ENCODE peak calls at places on chromosomes 4 and X, in nine cellular contexts. L, Z, T, X, H, K, S, U and Q are unnamed samples.

GRCh38 chr4:133402616-133403015 is 253.5 kb downstream of the PCDH10 start:
- DNase-seq in L (no peak), Z (no peak), T (no peak), X (no peak), H (no peak), K (peak; percentile 43), S (no peak), U (no peak), Q (no peak)

GRCh38 chrX:111387470-111387869 is 24.5 kb downstream of the DCX start:
- DNase-seq in L (no peak), Z (no peak), T (no peak), X (no peak), H (no peak), K (no peak), S (no peak), U (no peak), Q (no peak)

GRCh38 chr4:126318376-126318775 is 1003.6 kb downstream of the FAT4 start:
- DNase-seq in L (no peak), Z (no peak), T (no peak), X (no peak), H (no peak), K (no peak), S (no peak), U (no peak), Q (no peak)

GRCh38 chr4:139253046-139253445 is 27.0 kb downstream of the MGARP start:
- DNase-seq in L (no peak), Z (no peak), T (no peak), X (no peak), H (no peak), K (no peak), S (no peak), U (no peak), Q (no peak)

GRCh38 chr4:126766266-126766665 is 866.5 kb upstream of the INTU start:
- DNase-seq in L (no peak), Z (no peak), T (peak; percentile 38), X (peak; percentile 32), H (no peak), K (no peak), S (no peak), U (no peak), Q (no peak)

GRCh38 chrX:30649859-30650258 is 3.4 kb upstream of the GK start:
- DNase-seq in L (no peak), Z (peak; percentile 94), T (no peak), X (no peak), H (no peak), K (no peak), S (no peak), U (peak; percentile 17), Q (peak; percentile 87)

GRCh38 chr4:35250771-35251170 is 993.5 kb downstream of the ARAP2 start:
- DNase-seq in L (no peak), Z (no peak), T (no peak), X (no peak), H (no peak), K (no peak), S (no peak), U (no peak), Q (no peak)

GRCh38 chrX:112834016-112834855 is 6.4 kb downstream of the AMOT start:
- DNase-seq in L (no peak), Z (no peak), T (no peak), X (no peak), H (no peak), K (peak; percentile 6), S (no peak), U (no peak), Q (no peak)

GRCh38 chr4:48162162-48162561 is 28.1 kb upstream of the TXK start:
- DNase-seq in L (no peak), Z (no peak), T (no peak), X (no peak), H (no peak), K (peak; percentile 1), S (no peak), U (no peak), Q (no peak)

GRCh38 chrX:107775734-107776511 is at the start of gene TSC22D3:
- DNase-seq in L (no peak), Z (peak; percentile 4), T (peak; percentile 78), X (peak; percentile 86), H (peak; percentile 24), K (peak; percentile 61), S (no peak), U (peak; percentile 78), Q (peak; percentile 85)

GRCh38 chr4:165560941-165561340 is 182.1 kb downstream of the CPE start:
- DNase-seq in L (no peak), Z (no peak), T (no peak), X (no peak), H (no peak), K (peak; percentile 3), S (no peak), U (no peak), Q (no peak)

GRCh38 chrX:67636532-67636931 is 92.7 kb downstream of the AR start:
- DNase-seq in L (no peak), Z (no peak), T (no peak), X (no peak), H (no peak), K (peak; percentile 1), S (no peak), U (no peak), Q (no peak)

GRCh38 chr4:3452376-3452775 is 10.6 kb downstream of the HGFAC start:
- DNase-seq in L (no peak), Z (peak; percentile 74), T (no peak), X (no peak), H (no peak), K (no peak), S (no peak), U (no peak), Q (peak; percentile 21)

GRCh38 chr4:16894406-16894805 is 4.0 kb downstream of the LDB2 start:
- DNase-seq in L (no peak), Z (no peak), T (no peak), X (no peak), H (no peak), K (peak; percentile 59), S (no peak), U (no peak), Q (no peak)

GRCh38 chrX:119189586-119189985 is 46.5 kb upstream of the PGRMC1 start:
- DNase-seq in L (no peak), Z (no peak), T (peak; percentile 50), X (peak; percentile 66), H (no peak), K (no peak), S (no peak), U (no peak), Q (no peak)

GRCh38 chr4:75916091-75916661 is 13.9 kb upstream of the PPEF2 start:
- DNase-seq in L (no peak), Z (peak; percentile 25), T (no peak), X (no peak), H (no peak), K (peak; percentile 46), S (no peak), U (peak; percentile 43), Q (peak; percentile 60)

GRCh38 chr4:73066928-73067327 is 2.6 kb downstream of the COX18 start:
- DNase-seq in L (no peak), Z (no peak), T (no peak), X (no peak), H (no peak), K (no peak), S (no peak), U (peak; percentile 53), Q (peak; percentile 7)